ENCODE peak calls at places on chromosomes 12 and 14, in eight cellular contexts. Q, S, G, X, H, P, N and K are unnamed samples. For H3K9me3, the result is how much of the 10 kb centered on the place peaks cover.

GRCh38 chr12:49922349-49923034 is 18.8 kb upstream of the FAIM2 start:
- DNase-seq in Q (no peak), S (no peak), G (no peak), X (no peak), H (peak), P (no peak), N (no peak), K (no peak)

GRCh38 chr12:2963760-2964292 is 4.6 kb downstream of the TEAD4 start:
- DNase-seq in Q (no peak), S (no peak), G (no peak), X (no peak), H (peak), P (no peak), N (no peak), K (no peak)

GRCh38 chr12:29073631-29074239 is 75.3 kb upstream of the FAR2 start:
- DNase-seq in Q (peak), S (no peak), G (no peak), X (no peak), H (peak), P (no peak), N (peak), K (peak)

GRCh38 chr12:74689071-74689655 is 151.5 kb downstream of the ATXN7L3B start:
- DNase-seq in Q (peak), S (no peak), G (no peak), X (no peak), H (no peak), P (no peak), N (peak), K (peak)

GRCh38 chr12:84508943-84509342 is 403.7 kb downstream of the SLC6A15 start:
- DNase-seq in Q (no peak), S (no peak), G (no peak), X (no peak), H (no peak), P (no peak), N (no peak), K (no peak)

GRCh38 chr12:49821375-49822287 is 6.6 kb downstream of the NCKAP5L start:
- DNase-seq in Q (no peak), S (no peak), G (no peak), X (no peak), H (no peak), P (no peak), N (no peak), K (no peak)

GRCh38 chr12:34298971-34299801 is 276.9 kb downstream of the ALG10 start:
- DNase-seq in Q (no peak), S (no peak), G (no peak), X (no peak), H (no peak), P (no peak), N (no peak), K (no peak)

GRCh38 chr12:64937466-64937865 is 113.0 kb downstream of the TBC1D30 start:
- DNase-seq in Q (no peak), S (no peak), G (no peak), X (no peak), H (no peak), P (no peak), N (no peak), K (no peak)

GRCh38 chr14:75711134-75711795 is 50.2 kb downstream of the TTLL5 start:
- DNase-seq in Q (peak), S (no peak), G (peak), X (no peak), H (no peak), P (peak), N (peak), K (peak)

GRCh38 chr14:34718750-34719304 is 4.4 kb upstream of the CFL2 start:
- DNase-seq in Q (no peak), S (no peak), G (no peak), X (no peak), H (no peak), P (no peak), N (no peak), K (peak)

GRCh38 chr14:47040490-47040889 is 388.9 kb upstream of the RPL10L start:
- DNase-seq in Q (peak), S (no peak), G (no peak), X (no peak), H (no peak), P (no peak), N (peak), K (peak)

GRCh38 chr12:100927825-100928224 is 133.2 kb downstream of the ANO4 start:
- DNase-seq in Q (no peak), S (no peak), G (no peak), X (no peak), H (no peak), P (no peak), N (no peak), K (no peak)

DNA sequence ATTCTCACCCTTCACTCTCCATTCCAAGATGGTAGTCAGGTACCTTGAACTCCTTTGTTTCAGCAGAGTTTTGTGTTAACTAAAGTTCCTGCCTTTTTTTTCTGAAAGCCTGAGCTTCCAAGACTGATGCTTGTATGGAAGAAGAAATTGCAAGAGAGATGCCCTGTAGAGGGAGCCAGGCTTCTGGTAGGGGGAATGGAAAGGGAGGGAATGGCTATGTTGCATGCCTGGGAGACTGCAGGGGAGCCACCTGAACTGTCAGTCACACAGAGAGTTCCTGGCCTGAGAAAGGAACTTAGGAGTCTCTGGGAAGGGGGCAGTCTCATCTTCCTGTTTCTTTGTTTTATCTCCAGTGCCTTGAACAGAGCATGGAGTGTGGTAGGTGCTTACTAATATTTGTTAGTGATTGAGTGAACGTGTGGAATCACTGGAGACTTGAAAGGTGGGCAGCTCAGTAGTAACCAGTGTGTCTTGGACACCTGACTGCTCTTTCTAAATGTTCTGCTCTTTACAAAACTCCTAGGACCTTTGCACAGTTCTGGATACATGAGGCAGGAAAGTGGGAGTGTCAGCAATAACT is 132.2 kb downstream of the ANO4 start:
- DNase-seq in Q (peak), S (no peak), G (peak), X (no peak), H (no peak), P (no peak), N (peak), K (peak)
- TF ChIP-seq CTCF in Q (peak), S (no peak), G (no peak), X (no peak), H (no peak), P (no peak), N (no peak), K (peak)

GRCh38 chr14:43105305-43105704 is 1401.8 kb downstream of the FSCB start:
- DNase-seq in Q (no peak), S (no peak), G (no peak), X (no peak), H (no peak), P (no peak), N (peak), K (no peak)
- H3K9me3 ChIP-seq in Q (under half), S (under half), G (under half), X (under half), H (under half), P (under half), N (under half), K (under half)

GRCh38 chr14:55298423-55298822 is 27.2 kb downstream of the FBXO34 start:
- DNase-seq in Q (no peak), S (no peak), G (no peak), X (no peak), H (no peak), P (no peak), N (no peak), K (no peak)
- H3K27ac ChIP-seq in Q (peak), S (no peak), G (peak), X (no peak), H (no peak), P (peak), N (no peak), K (no peak)

GRCh38 chr12:124857921-124858461 is 5.7 kb downstream of the SCARB1 start:
- DNase-seq in Q (no peak), S (no peak), G (no peak), X (no peak), H (no peak), P (no peak), N (no peak), K (no peak)
- TF ChIP-seq CTCF in Q (no peak), S (no peak), G (no peak), X (no peak), H (no peak), P (no peak), N (no peak), K (no peak)

GRCh38 chr14:90753456-90754005 is 62.7 kb downstream of the TTC7B start:
- DNase-seq in Q (no peak), S (peak), G (no peak), X (no peak), H (no peak), P (no peak), N (no peak), K (no peak)

GRCh38 chr14:90747909-90748308 is 68.3 kb downstream of the TTC7B start:
- DNase-seq in Q (no peak), S (no peak), G (no peak), X (no peak), H (no peak), P (no peak), N (no peak), K (no peak)

GRCh38 chr14:90750191-90750590 is 66.0 kb downstream of the TTC7B start:
- DNase-seq in Q (no peak), S (no peak), G (no peak), X (no peak), H (no peak), P (no peak), N (no peak), K (no peak)

GRCh38 chr14:90755661-90756304 is 60.4 kb downstream of the TTC7B start:
- DNase-seq in Q (no peak), S (peak), G (no peak), X (no peak), H (no peak), P (no peak), N (no peak), K (no peak)

DNA sequence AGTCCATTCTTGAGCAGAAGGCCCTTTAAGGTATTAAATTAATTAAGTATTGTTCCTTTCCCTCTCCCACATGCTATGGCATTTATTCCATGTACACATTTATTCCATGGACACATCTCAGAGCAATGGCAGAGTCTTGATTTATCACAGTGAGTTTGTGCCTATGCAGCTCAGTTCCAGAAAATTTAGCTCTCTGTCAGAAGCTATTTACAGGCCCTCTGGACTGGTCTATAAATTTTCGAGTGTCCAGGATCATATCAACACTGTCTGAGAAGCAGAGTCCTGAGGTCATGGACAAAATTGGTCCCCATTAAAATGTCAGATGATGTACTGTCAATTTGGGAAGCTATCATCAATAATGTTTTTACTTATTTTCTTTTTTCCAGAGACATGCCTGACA is 65.5 kb downstream of the TTC7B start:
- DNase-seq in Q (no peak), S (no peak), G (no peak), X (no peak), H (no peak), P (no peak), N (no peak), K (no peak)
- H3K9me3 ChIP-seq in Q (under half), S (under half), G (under half), X (under half), H (under half), P (under half), N (under half), K (under half)

GRCh38 chr12:75960086-75960910 is 71.3 kb downstream of the PHLDA1 start:
- DNase-seq in Q (peak), S (no peak), G (peak), X (no peak), H (no peak), P (peak), N (no peak), K (no peak)
- H3K27ac ChIP-seq in Q (peak), S (no peak), G (peak), X (no peak), H (no peak), P (peak), N (peak), K (no peak)

GRCh38 chr14:94016446-94016976 is 9.6 kb upstream of the OTUB2 start:
- DNase-seq in Q (no peak), S (no peak), G (no peak), X (no peak), H (no peak), P (no peak), N (no peak), K (no peak)

GRCh38 chr14:94018308-94018707 is 7.8 kb upstream of the OTUB2 start:
- DNase-seq in Q (no peak), S (no peak), G (no peak), X (no peak), H (no peak), P (no peak), N (no peak), K (no peak)

GRCh38 chr14:94011795-94012194 is 14.3 kb upstream of the OTUB2 start:
- DNase-seq in Q (no peak), S (no peak), G (no peak), X (no peak), H (no peak), P (no peak), N (no peak), K (no peak)

GRCh38 chr14:94014375-94014774 is 11.8 kb upstream of the OTUB2 start:
- DNase-seq in Q (no peak), S (no peak), G (no peak), X (no peak), H (no peak), P (no peak), N (no peak), K (no peak)

DNA sequence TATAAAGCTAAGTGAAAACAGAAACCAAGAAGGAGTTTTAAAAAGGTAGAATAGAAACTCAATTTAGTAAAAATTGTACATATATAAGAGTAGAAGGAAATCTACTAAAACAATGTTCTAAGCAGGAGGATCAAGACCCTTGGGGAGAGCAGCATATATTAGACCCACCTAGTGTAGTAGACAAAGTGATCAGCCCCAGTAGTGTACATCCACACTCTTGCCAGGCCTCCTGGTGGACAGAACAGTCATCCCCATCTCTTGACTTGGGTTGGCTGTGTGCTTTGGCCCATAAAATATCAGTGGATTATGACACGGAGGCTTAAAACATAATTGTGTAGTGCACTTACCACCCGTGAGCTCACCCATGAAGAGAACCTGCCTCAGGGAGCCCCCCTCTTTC is 10.9 kb upstream of the OTUB2 start:
- DNase-seq in Q (no peak), S (no peak), G (no peak), X (no peak), H (no peak), P (no peak), N (no peak), K (no peak)
- TF ChIP-seq CTCF in Q (no peak), S (no peak), G (no peak), X (peak), H (no peak), P (no peak), N (no peak), K (no peak)

GRCh38 chr14:84108746-84109457 is 1421.0 kb upstream of the FLRT2 start:
- DNase-seq in Q (no peak), S (no peak), G (no peak), X (no peak), H (no peak), P (no peak), N (no peak), K (peak)
- H3K9me3 ChIP-seq in Q (under half), S (under half), G (under half), X (under half), H (under half), P (under half), N (under half), K (under half)

GRCh38 chr12:113854385-113855136 is 111.6 kb downstream of the RBM19 start:
- DNase-seq in Q (no peak), S (no peak), G (no peak), X (no peak), H (peak), P (no peak), N (no peak), K (no peak)

GRCh38 chr12:113852273-113852672 is 113.9 kb downstream of the RBM19 start:
- DNase-seq in Q (no peak), S (no peak), G (no peak), X (no peak), H (no peak), P (no peak), N (no peak), K (no peak)

GRCh38 chr12:113850309-113851056 is 115.6 kb downstream of the RBM19 start:
- DNase-seq in Q (no peak), S (peak), G (no peak), X (no peak), H (peak), P (no peak), N (no peak), K (peak)

GRCh38 chr12:113853491-113853890 is 112.6 kb downstream of the RBM19 start:
- DNase-seq in Q (no peak), S (no peak), G (no peak), X (no peak), H (no peak), P (no peak), N (no peak), K (no peak)

DNA sequence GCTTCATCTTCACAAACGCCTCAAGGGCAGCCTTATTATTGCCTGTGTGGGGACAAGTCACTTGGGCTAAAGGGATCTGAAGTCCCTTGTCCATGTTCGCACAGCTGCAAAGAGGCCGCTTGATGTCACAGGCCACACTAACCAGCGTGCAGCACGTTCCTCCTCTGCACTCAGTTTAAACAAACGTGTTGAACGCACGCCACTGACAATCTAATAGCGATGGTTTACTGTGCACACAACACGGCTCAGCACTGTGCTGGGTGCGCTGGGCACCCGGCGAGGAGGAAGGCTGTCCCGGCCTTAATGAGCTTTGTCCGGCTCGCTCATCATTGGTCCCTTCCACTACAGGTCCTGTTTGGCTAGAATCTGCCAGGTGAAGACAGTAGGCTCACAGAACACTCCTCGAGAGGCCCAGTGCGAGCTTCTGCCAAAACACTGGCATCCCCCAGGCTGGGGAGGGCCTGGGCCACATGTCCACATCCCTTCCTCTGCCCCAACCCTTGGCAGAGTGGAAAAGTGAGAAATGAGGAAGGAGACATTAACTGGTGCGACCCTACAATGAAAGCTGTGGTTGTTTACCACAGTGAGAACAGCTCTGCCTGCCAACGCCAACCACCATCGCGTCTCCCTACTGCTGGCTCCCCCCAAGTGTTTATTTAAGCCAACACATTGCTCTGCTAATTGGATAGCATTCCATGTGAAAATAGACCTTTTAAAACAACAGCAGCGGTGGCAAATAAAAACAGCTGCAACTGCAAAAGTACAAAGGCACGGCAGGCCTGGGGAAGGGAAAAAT is 113.2 kb downstream of the RBM19 start:
- DNase-seq in Q (no peak), S (no peak), G (no peak), X (no peak), H (no peak), P (no peak), N (no peak), K (no peak)
- H3K27ac ChIP-seq in Q (no peak), S (peak), G (no peak), X (no peak), H (no peak), P (peak), N (no peak), K (no peak)

DNA sequence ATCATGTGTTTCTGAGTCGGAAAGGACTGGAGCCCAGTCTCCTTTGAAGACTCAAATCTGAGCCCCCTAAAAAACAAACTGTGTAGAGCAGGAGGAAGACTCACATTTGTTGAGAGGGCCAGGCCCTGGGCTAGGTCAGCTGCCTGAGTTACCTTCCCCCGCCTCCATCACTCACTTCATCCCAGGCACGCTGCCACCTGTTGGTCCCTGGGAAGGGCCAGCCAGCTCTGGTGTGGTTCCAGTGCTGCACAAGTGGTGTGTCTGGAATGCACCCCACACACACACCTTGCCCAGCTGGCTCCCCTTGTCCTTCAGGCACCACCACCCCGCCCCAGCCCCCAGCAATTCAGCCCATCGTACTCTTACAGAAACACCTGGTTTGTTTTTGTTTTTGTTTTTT is 9.0 kb downstream of the MVK start:
- DNase-seq in Q (no peak), S (no peak), G (no peak), X (no peak), H (peak), P (no peak), N (peak), K (peak)
- TF ChIP-seq CTCF in Q (no peak), S (no peak), G (no peak), X (no peak), H (no peak), P (no peak), N (no peak), K (no peak)